ENCODE peak calls at places on chromosomes 3 and 15, in four cellular contexts. M is NB4, N is IMR-90, R is prostate gland. J is an unnamed sample.

GRCh38 chr3:120098710-120099109 is 4.5 kb upstream of the GSK3B start:
- DNase-seq in M (no peak), N (no peak), R (peak), J (no peak)

GRCh38 chr3:1179116-1179515 is 86.3 kb downstream of the CNTN6 start:
- DNase-seq in R (no peak), M (no peak), N (no peak), J (no peak)

GRCh38 chr3:13104511-13104910 is 31.3 kb upstream of the IQSEC1 start:
- DNase-seq in M (no peak), R (no peak), N (no peak), J (no peak)

GRCh38 chr3:21979706-21980105 is 228.7 kb upstream of the ZNF385D start:
- DNase-seq in M (no peak), N (peak), R (no peak), J (no peak)

GRCh38 chr3:106578911-106579310 is 710.1 kb upstream of the CBLB start:
- DNase-seq in N (peak), R (no peak), M (no peak), J (no peak)

GRCh38 chr3:16794251-16794650 is 90.5 kb upstream of the PLCL2 start:
- DNase-seq in R (no peak), N (no peak), M (no peak), J (no peak)

GRCh38 chr3:195566797-195567196 is 16.9 kb downstream of the APOD start:
- DNase-seq in N (no peak), M (no peak), R (no peak), J (no peak)

GRCh38 chr3:150544040-150544439 is 2.3 kb downstream of the SERP1 start:
- DNase-seq in R (no peak), N (peak), M (no peak), J (no peak)

GRCh38 chr15:96343529-96344072 is 13.1 kb downstream of the NR2F2 start:
- DNase-seq in M (no peak), R (no peak), N (no peak), J (no peak)

GRCh38 chr3:45939341-45939771 is 3.9 kb upstream of the CXCR6 start:
- DNase-seq in N (peak), M (peak), R (no peak), J (no peak)

GRCh38 chr3:47250309-47251060 is 32.1 kb downstream of the KIF9 start:
- DNase-seq in R (peak), M (peak), N (peak), J (peak)

GRCh38 chr3:42843730-42844713 is 31.7 kb downstream of the CYP8B1 start:
- DNase-seq in R (no peak), M (no peak), N (no peak), J (peak)

GRCh38 chr3:10783360-10784346 is 32.4 kb upstream of the SLC6A11 start:
- DNase-seq in N (peak), R (no peak), M (peak), J (no peak)

GRCh38 chr3:74435631-74436030 is 178.8 kb downstream of the CNTN3 start:
- DNase-seq in M (no peak), N (no peak), R (no peak), J (no peak)

GRCh38 chr15:70522323-70522966 is 240.9 kb downstream of the UACA start:
- DNase-seq in M (no peak), R (no peak), N (no peak), J (no peak)

GRCh38 chr3:54870423-54870822 is 57.4 kb downstream of the LRTM1 start:
- DNase-seq in N (peak), M (peak), R (peak), J (no peak)

GRCh38 chr15:80633235-80633634 is 61.9 kb upstream of the ABHD17C start:
- DNase-seq in N (no peak), R (no peak), M (no peak), J (no peak)

GRCh38 chr15:20106026-20106425 is 435.6 kb downstream of the GOLGA6L6 start:
- DNase-seq in M (no peak), N (no peak), R (no peak), J (peak)

GRCh38 chr3:149487598-149488197 is 13.2 kb downstream of the TM4SF4 start:
- DNase-seq in M (peak), R (no peak), N (no peak), J (peak)

GRCh38 chr3:121660356-121661171 is at the start of gene HCLS1:
- DNase-seq in R (peak), M (peak), N (no peak), J (peak)

GRCh38 chr3:36993326-36994283 is at the start of gene MLH1:
- DNase-seq in N (peak), M (peak), R (peak), J (peak)

GRCh38 chr3:36989568-36989967 is 3.4 kb downstream of the EPM2AIP1 start:
- DNase-seq in N (no peak), M (no peak), R (no peak), J (no peak)

GRCh38 chr3:36991923-36992805 is 767 bp downstream of the EPM2AIP1 start:
- DNase-seq in N (peak), R (peak), M (peak), J (peak)

GRCh38 chr3:36991147-36991546 is 1.8 kb downstream of the EPM2AIP1 start:
- DNase-seq in N (no peak), R (no peak), M (no peak), J (no peak)

GRCh38 chr3:36992806-36993325 is at the start of gene EPM2AIP1:
- DNase-seq in R (peak), N (no peak), M (peak), J (no peak)
- TF ChIP-seq POLR2A in R (peak), N (peak), M (peak), J (peak)

DNA sequence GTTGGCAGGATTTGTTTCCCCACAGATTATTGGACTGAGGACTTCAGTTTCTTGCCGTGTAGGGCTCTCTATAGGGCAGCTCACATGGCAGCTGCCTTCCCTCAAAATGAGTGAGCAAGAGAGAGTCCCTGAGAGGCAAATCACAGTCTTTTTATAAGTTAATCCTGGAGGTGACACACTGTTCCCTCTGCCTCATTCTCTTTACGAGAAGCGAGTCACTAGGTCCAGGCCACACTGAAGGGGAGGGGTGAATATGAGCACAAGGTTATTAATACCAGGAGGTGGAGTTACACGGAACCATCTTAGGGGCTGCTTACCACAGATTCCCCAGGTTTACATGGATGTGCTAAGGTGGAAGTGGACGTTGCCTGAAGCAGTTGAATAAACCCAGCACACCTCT is 77.0 kb downstream of the LPP start:
- DNase-seq in N (peak), M (no peak), R (no peak), J (no peak)
- TF ChIP-seq POLR2A in N (no peak), M (no peak), R (no peak), J (no peak)

DNA sequence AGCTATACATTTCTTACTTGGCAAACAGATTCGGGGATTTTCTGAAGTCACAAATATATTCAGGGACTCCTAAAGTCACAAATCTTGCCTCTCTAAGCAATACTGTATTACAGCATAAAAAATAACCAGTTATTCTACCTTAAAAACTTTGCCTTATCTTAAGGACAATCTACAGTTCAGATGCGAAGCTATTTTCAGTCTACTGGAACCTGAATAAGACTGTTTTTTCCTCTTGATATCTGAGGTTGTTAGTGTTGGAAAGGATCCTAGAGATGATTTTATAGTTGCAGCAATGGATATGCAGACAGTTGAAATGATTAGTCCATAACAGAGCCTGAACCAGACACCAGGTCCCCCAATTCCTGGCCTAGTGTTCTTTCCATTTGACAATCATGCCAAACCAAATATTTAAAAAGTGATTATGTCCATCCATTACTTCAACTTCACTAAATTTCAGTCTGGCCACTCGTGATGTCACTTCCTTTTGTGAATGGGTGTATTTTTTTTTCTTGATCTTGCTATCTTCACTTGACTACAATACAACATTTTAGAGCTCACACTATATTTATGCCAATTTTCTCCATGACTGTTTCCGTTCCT is 1.8 kb downstream of the HDGFL3 start:
- DNase-seq in R (no peak), N (peak), M (no peak), J (no peak)
- TF ChIP-seq POLR2A in R (no peak), N (no peak), M (no peak), J (no peak)

DNA sequence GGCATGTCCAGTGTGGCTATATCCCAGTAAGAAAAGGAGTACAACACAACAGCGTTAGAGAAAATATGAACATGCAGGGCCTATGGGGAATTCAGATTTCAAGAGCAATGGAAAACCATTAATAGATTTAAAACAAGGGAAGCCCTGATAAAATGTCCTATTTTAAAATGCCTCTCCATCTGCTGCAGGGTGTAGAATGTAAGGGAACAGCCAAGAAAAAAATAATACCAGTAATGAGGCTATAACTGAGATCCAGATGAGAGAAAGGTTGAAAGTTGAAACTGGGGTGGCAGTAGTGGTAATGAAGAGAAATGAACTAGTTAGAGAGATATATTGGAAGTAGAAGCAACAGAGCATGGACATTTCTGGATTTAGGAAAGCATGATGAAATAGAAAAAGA is 226.1 kb downstream of the KCNMB2 start:
- DNase-seq in N (no peak), R (no peak), M (no peak), J (no peak)
- TF ChIP-seq POLR2A in N (no peak), R (no peak), M (no peak), J (no peak)

DNA sequence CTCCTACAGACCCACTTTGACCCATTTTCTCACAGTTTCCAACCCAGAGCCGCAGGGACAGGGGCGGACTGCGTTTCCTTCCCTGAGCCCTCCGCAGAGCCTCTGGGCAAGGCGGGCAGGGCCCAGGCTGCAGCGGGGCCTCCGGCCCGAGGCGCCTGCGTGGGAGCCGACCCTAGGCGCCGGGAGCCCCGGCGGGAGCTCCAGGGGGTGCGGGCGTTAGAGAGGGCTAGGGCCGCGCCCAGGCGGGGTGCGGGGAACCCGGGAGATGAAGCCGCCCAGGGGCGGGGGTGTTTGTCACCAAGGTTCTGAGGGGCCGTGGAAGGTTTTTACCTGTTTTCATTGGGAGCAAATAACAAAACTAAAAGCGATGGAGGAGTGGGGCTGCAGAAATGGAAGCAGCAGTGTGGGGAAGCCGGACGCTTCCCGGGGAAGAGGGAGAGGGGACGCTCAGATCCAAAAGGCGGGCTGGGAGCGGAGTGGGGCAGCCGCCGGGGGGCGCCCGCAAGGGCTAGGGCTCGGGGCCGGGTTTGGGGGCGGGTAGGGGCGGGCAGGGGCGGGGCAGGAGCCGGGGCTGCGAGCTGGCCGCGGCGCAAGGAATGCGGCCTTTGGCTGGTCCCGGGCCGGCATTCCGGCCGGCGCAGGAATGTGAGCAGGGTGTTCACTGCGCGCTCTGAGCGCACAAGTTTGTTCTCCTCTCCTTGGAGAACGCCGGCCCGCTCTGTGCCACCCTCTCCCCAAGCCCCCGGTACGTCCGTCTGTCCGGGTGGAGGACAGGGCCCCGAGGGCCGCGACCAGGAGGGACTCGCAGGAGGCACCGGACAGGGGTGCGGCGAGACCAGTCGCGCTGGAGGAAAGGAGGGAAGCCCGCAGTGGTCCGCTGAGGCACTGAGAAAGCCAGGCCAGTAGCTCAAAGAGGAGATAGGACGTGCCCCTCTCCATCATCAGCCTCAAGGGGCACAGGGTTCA is 61.1 kb downstream of the AMOTL2 start:
- DNase-seq in M (no peak), R (peak), N (peak), J (peak)
- TF ChIP-seq POLR2A in M (no peak), R (peak), N (peak), J (peak)

DNA sequence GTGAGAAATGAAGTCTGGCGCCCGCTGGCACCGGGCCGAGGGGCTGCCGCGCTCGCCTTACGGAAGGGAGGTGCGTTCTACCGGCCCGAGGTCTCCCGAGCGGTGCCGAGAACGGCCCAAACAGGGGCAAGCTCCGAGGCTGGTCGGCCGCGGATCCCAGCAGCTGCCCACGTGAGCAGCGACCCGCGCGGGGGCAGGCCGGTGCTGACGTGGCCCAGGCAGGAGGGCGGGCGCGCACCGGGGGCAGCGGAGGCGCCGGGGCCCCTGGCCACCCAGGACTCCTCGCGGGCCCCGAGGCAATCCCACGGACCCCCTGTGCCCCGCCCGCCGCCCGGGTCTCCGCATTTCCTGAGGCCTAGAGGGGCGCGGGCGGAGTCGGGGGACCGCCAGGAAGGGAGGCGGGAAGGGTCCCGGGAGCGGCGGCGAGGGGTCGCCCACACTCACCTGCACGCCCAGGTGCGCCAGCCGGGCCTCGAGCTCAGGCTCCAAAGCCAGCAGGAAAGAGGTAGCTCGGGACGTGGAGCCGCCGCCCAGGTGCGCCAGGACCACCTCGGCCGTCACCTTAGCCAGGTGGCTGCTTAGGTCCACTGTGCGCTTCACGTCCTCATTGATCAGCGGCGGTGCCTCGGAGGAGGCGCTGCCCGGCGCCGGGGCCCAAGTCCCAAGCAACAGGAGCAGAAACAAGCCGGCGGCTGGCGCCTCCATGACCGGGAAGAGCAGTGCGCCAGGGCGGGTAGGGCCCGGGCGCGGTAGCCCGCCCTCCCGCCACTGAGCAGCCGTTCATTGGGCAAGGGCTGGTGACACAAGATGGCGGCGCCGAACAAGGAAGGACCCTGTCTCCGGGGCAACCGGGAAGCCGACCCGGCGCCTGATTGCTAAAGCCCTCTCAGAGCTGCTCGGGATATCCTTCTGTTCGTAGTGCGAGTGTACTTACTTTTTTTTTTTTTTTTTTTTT is at the start of gene RPN1:
- DNase-seq in R (peak), M (peak), N (peak), J (peak)
- TF ChIP-seq POLR2A in R (peak), M (peak), N (peak), J (peak)

J was measured in transverse colon.